ENCODE peak calls at places on chromosomes 16 and 17, in ten cellular contexts. Z, M, Y, S, I, R, B, N, G and A are unnamed samples.
A peak's percentile ranks its signal among the peaks of the same experiment; 100 is the strongest.

GRCh38 chr17:72430611-72431432 is 310.0 kb downstream of the SOX9 start:
- DNase-seq in B (no peak), S (no peak), M (no peak), G (peak; percentile 39), Y (no peak), I (no peak), N (no peak), Z (no peak), R (no peak), A (no peak)

GRCh38 chr17:22435231-22435974 is 743.1 kb downstream of the KCNJ18 start:
- DNase-seq in G (peak; percentile 6), R (no peak), B (no peak), Y (no peak), M (no peak), N (no peak), I (no peak), Z (no peak), S (no peak), A (no peak)

GRCh38 chr16:569445-570254 is at the start of gene PIGQ:
- DNase-seq in M (peak; percentile 71), S (peak; percentile 40), R (peak; percentile 66), N (peak; percentile 94), I (peak; percentile 31), Y (peak; percentile 61), Z (no peak), B (no peak), G (peak; percentile 86), A (no peak)

GRCh38 chr17:55454906-55455474 is 33.4 kb upstream of the MMD start:
- DNase-seq in B (peak; percentile 84), R (no peak), N (peak; percentile 42), Y (no peak), I (no peak), M (no peak), G (peak; percentile 24), S (peak; percentile 10), Z (no peak), A (peak; percentile 28)

GRCh38 chr17:67615011-67615561 is 102.7 kb upstream of the NOL11 start:
- DNase-seq in G (no peak), B (no peak), S (peak; percentile 58), N (no peak), Z (no peak), I (no peak), Y (no peak), M (no peak), R (no peak), A (no peak)

GRCh38 chr17:42252528-42253172 is 23.5 kb downstream of the STAT5B start:
- DNase-seq in M (no peak), B (no peak), S (no peak), N (no peak), Y (no peak), I (no peak), Z (no peak), G (no peak), R (no peak), A (peak; percentile 76)

GRCh38 chr17:14922421-14922820 is 342.7 kb downstream of the PMP22 start:
- DNase-seq in N (no peak), M (no peak), G (no peak), Y (no peak), Z (no peak), S (no peak), I (no peak), R (no peak), B (peak; percentile 34), A (no peak)

GRCh38 chr16:50598256-50598894 is 50.2 kb downstream of the NKD1 start:
- DNase-seq in G (no peak), R (no peak), M (no peak), Z (no peak), Y (no peak), N (no peak), S (no peak), B (no peak), I (no peak), A (no peak)

GRCh38 chr17:16989230-16989952 is 17.5 kb upstream of the TNFRSF13B start:
- DNase-seq in G (no peak), S (no peak), Y (no peak), I (no peak), R (peak; percentile 73), Z (no peak), N (no peak), B (no peak), M (peak; percentile 48), A (no peak)

GRCh38 chr17:10243905-10244844 is 45.8 kb upstream of the GAS7 start:
- DNase-seq in G (no peak), N (no peak), B (peak; percentile 46), I (no peak), M (no peak), R (no peak), Y (no peak), S (no peak), Z (no peak), A (no peak)